ENCODE peak calls at places on chromosomes 6 and 20, in four cellular contexts. One of them, this sample, is unnamed.

GRCh38 chr6:142561511-142562265 is 259.9 kb downstream of the ADGRG6 start:
- DNase-seq in keratinocyte: no peak
- DNase-seq in GM23248: no peak
- DNase-seq in K562: no peak
- DNase-seq in this sample: no peak

GRCh38 chr6:137282253-137282652 is 63.1 kb upstream of the IFNGR1 start:
- DNase-seq in keratinocyte: no peak
- DNase-seq in GM23248: no peak
- DNase-seq in K562: no peak
- DNase-seq in this sample: no peak

GRCh38 chr20:13113731-13114130 is 105.0 kb downstream of the SPTLC3 start:
- DNase-seq in keratinocyte: no peak
- DNase-seq in GM23248: peak
- DNase-seq in K562: no peak
- DNase-seq in this sample: no peak

GRCh38 chr6:169738204-169738971 is 13.0 kb downstream of the DYNLT2 start:
- DNase-seq in keratinocyte: no peak
- DNase-seq in GM23248: peak
- DNase-seq in K562: no peak
- DNase-seq in this sample: no peak

GRCh38 chr6:106281661-106282060 is 43.9 kb downstream of the ATG5 start:
- DNase-seq in keratinocyte: no peak
- DNase-seq in GM23248: no peak
- DNase-seq in K562: no peak
- DNase-seq in this sample: no peak

GRCh38 chr6:163356324-163356723 is 58.2 kb upstream of the QKI start:
- DNase-seq in keratinocyte: peak
- DNase-seq in GM23248: peak
- DNase-seq in K562: peak
- DNase-seq in this sample: no peak

GRCh38 chr20:8527998-8528397 is 395.9 kb downstream of the PLCB1 start:
- DNase-seq in keratinocyte: no peak
- DNase-seq in GM23248: peak
- DNase-seq in K562: no peak
- DNase-seq in this sample: no peak

GRCh38 chr6:36642913-36643817 is 35.3 kb upstream of the CDKN1A start:
- DNase-seq in keratinocyte: no peak
- DNase-seq in GM23248: peak
- DNase-seq in K562: no peak
- DNase-seq in this sample: no peak

GRCh38 chr6:24589334-24589733 is 56.7 kb downstream of the KIAA0319 start:
- DNase-seq in keratinocyte: no peak
- DNase-seq in GM23248: no peak
- DNase-seq in K562: no peak
- DNase-seq in this sample: no peak

GRCh38 chr6:105675715-105676397 is 273.0 kb upstream of the PREP start:
- DNase-seq in keratinocyte: peak
- DNase-seq in GM23248: peak
- DNase-seq in K562: no peak
- DNase-seq in this sample: no peak

DNA sequence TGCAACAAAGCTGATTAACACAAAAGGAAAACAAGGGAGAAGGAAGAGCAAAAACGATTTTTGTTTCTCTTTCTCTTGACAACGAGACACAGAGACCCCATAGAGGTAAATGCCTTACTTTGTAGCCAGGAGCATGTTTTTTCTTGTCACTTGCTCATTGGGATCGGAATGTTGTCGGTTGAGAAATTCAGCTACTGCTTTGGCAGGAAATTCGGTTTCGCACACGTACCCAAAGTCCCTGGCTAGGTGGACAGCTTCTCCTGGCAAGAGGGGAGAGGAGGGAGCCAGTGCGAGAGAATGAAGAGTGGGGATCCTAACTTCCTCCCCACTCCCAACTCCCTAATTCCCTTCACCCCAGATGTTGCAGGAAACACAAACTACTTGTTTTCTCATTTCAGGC is 14.5 kb downstream of the TFAP2A start:
- DNase-seq in keratinocyte: no peak
- DNase-seq in GM23248: no peak
- DNase-seq in K562: no peak
- DNase-seq in this sample: no peak
- TF ChIP-seq EZH2 in keratinocyte: no peak
- TF ChIP-seq EZH2 in GM23248: no peak
- TF ChIP-seq EZH2 in K562: no peak
- TF ChIP-seq EZH2 in this sample: no peak

GRCh38 chr6:108175592-108176279 is 9.9 kb downstream of the NR2E1 start:
- DNase-seq in keratinocyte: no peak
- DNase-seq in GM23248: no peak
- DNase-seq in K562: peak
- DNase-seq in this sample: no peak
- TF ChIP-seq EZH2 in keratinocyte: peak
- TF ChIP-seq EZH2 in GM23248: no peak
- TF ChIP-seq EZH2 in K562: no peak
- TF ChIP-seq EZH2 in this sample: no peak

DNA sequence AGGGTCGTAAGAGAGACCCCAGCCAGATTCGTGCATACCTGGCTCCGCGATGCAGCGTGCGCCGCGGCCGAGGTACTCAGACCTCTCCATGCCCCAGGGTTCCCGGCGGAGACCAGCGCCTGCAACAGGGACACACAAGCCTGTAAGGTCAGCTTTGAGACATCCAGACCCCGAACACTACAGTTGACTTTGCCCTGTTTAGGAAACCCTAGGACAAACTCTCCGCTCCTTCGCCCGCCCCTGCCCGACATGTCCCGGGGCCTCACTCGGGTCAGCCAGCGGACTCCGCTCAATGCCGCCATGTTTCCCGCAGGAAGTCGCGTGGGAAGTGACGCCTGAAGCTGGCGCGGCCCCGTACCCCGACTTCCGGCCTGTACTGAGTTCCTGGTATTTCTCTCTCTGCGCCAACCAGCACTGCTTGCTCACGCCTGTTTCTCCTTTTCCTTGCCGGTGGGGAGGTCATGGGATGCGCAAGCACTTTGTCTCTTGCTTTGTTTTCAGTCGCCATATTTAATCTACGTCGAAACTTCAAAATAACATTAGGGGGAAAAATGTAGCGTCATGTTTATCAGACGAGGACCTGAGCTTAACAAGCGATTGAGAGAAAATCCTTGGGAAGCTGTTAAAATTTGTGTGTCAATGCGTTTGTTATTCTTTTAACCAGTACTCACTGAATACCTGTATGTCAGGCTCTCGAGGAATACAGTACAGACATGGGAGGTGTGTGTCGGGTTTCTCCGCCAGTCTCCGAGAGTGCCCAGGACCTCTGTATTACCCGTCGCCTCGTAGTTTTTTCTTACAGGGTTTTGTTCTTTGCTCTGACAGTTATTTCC is at the start of gene IDH3B:
- DNase-seq in keratinocyte: peak
- DNase-seq in GM23248: peak
- DNase-seq in K562: peak
- DNase-seq in this sample: peak
- TF ChIP-seq EZH2 in keratinocyte: no peak
- TF ChIP-seq EZH2 in GM23248: no peak
- TF ChIP-seq EZH2 in K562: no peak
- TF ChIP-seq EZH2 in this sample: no peak

GRCh38 chr6:5994999-5995698 is 11.6 kb downstream of the NRN1 start:
- DNase-seq in keratinocyte: no peak
- DNase-seq in GM23248: no peak
- DNase-seq in K562: no peak
- DNase-seq in this sample: no peak
- TF ChIP-seq EZH2 in keratinocyte: no peak
- TF ChIP-seq EZH2 in GM23248: no peak
- TF ChIP-seq EZH2 in K562: no peak
- TF ChIP-seq EZH2 in this sample: no peak

This sample was measured in SK-N-MC.